ENCODE peak calls at places on chromosomes 5 and 9, in four cellular contexts. J is tibial artery, Z is RCC 7860, G is DMS 273 treated with DMSO at 0.1 percent for 48 hours. O is an unnamed sample.

GRCh38 chr5:111461934-111462333 is 50.4 kb downstream of the STARD4 start:
- DNase-seq in J (no peak), Z (no peak), G (no peak), O (no peak)

GRCh38 chr9:27460225-27461023 is 63.7 kb upstream of the IFNK start:
- DNase-seq in J (no peak), Z (no peak), G (no peak), O (no peak)

GRCh38 chr9:127742435-127743088 is 7.5 kb upstream of the TOR2A start:
- DNase-seq in J (no peak), Z (peak; percentile 34), G (peak; percentile 82), O (no peak)

GRCh38 chr9:70003786-70004185 is 39.9 kb upstream of the MAMDC2 start:
- DNase-seq in J (no peak), Z (no peak), G (no peak), O (no peak)

GRCh38 chr5:39005566-39006232 is 68.5 kb downstream of the RICTOR start:
- DNase-seq in J (no peak), Z (no peak), G (no peak), O (no peak)

GRCh38 chr5:108753331-108753730 is 5.6 kb downstream of the FER start:
- DNase-seq in J (no peak), Z (peak; percentile 39), G (no peak), O (no peak)

GRCh38 chr9:91179237-91180138 is 182.2 kb downstream of the AUH start:
- DNase-seq in J (peak; percentile 49), Z (peak; percentile 52), G (no peak), O (no peak)

GRCh38 chr9:129810788-129811187 is 7.8 kb downstream of the TOR1B start:
- DNase-seq in J (no peak), Z (no peak), G (no peak), O (no peak)

GRCh38 chr5:91170266-91170665 is 212.9 kb downstream of the ARRDC3 start:
- DNase-seq in J (no peak), Z (no peak), G (no peak), O (no peak)

GRCh38 chr9:89427621-89428221 is 70.2 kb downstream of the SEMA4D start:
- DNase-seq in J (no peak), Z (peak; percentile 79), G (no peak), O (no peak)

GRCh38 chr9:135070198-135070951 is 17.1 kb upstream of the OLFM1 start:
- DNase-seq in J (peak; percentile 43), Z (no peak), G (no peak), O (no peak)

GRCh38 chr5:116468583-116468982 is 106.0 kb downstream of the SEMA6A start:
- DNase-seq in J (no peak), Z (no peak), G (no peak), O (no peak)

GRCh38 chr5:174283176-174283575 is 237.7 kb downstream of the NSG2 start:
- DNase-seq in J (no peak), Z (no peak), G (no peak), O (no peak)

GRCh38 chr5:84384604-84385575 is at the start of gene EDIL3:
- DNase-seq in J (peak; percentile 68), Z (peak; percentile 25), G (no peak), O (no peak)

GRCh38 chr5:123875444-123876264 is 363.7 kb downstream of the CSNK1G3 start:
- DNase-seq in J (no peak), Z (peak; percentile 60), G (no peak), O (no peak)

GRCh38 chr5:112210430-112211005 is 208.6 kb downstream of the EPB41L4A start:
- DNase-seq in J (no peak), Z (peak; percentile 27), G (no peak), O (no peak)